ENCODE peak calls at places on chromosomes 3 and 15, in four cellular contexts. Z, Y, T and D are unnamed samples.

GRCh38 chr3:66140106-66140505 is 80.7 kb upstream of the SLC25A26 start:
- DNase-seq in Z (no peak), Y (no peak), T (no peak), D (no peak)

GRCh38 chr3:192169332-192169915 is 557.9 kb downstream of the FGF12 start:
- DNase-seq in Z (no peak), Y (no peak), T (no peak), D (no peak)

GRCh38 chr3:122409392-122409791 is 6.5 kb downstream of the WDR5B start:
- DNase-seq in Z (no peak), Y (no peak), T (no peak), D (no peak)

GRCh38 chr3:37477275-37477674 is 302.9 kb upstream of the LRRFIP2 start:
- DNase-seq in Z (no peak), Y (no peak), T (no peak), D (no peak)

GRCh38 chr3:161409069-161409468 is 37.8 kb upstream of the SPTSSB start:
- DNase-seq in Z (peak; percentile 43), Y (no peak), T (peak; percentile 41), D (no peak)

GRCh38 chr3:15148614-15149013 is 49.7 kb upstream of the RBSN start:
- DNase-seq in Z (no peak), Y (no peak), T (no peak), D (no peak)

GRCh38 chr15:49645937-49646336 is 25.1 kb downstream of the DTWD1 start:
- DNase-seq in Z (no peak), Y (no peak), T (no peak), D (no peak)

GRCh38 chr15:68346986-68347385 is 69.4 kb downstream of the FEM1B start:
- DNase-seq in Z (no peak), Y (no peak), T (no peak), D (no peak)

GRCh38 chr3:51391566-51392300 is 648 bp downstream of the RBM15B start:
- DNase-seq in Z (peak; percentile 56), Y (no peak), T (no peak), D (peak; percentile 75)

GRCh38 chr3:50204804-50205718 is at the start of gene SLC38A3:
- DNase-seq in Z (peak; percentile 10), Y (peak; percentile 35), T (no peak), D (peak; percentile 75)

GRCh38 chr15:57148236-57148635 is 228.1 kb upstream of the CGNL1 start:
- DNase-seq in Z (no peak), Y (no peak), T (no peak), D (no peak)

GRCh38 chr3:89560546-89560945 is 453.1 kb downstream of the EPHA3 start:
- DNase-seq in Z (no peak), Y (no peak), T (no peak), D (no peak)

GRCh38 chr3:100221159-100221558 is 39.6 kb upstream of the TBC1D23 start:
- DNase-seq in Z (no peak), Y (no peak), T (no peak), D (no peak)

GRCh38 chr3:156826896-156827882 is 1.0 kb downstream of the LEKR1 start:
- DNase-seq in Z (no peak), Y (no peak), T (no peak), D (no peak)

GRCh38 chr3:126357299-126358037 is at the start of gene KLF15:
- DNase-seq in Z (peak; percentile 66), Y (peak; percentile 89), T (peak; percentile 81), D (peak; percentile 96)

GRCh38 chr3:59300727-59301134 is 250.9 kb upstream of the CFAP20DC start:
- DNase-seq in Z (no peak), Y (no peak), T (no peak), D (peak; percentile 30)

GRCh38 chr3:106332884-106333283 is 464.1 kb upstream of the CBLB start:
- DNase-seq in Z (no peak), Y (no peak), T (no peak), D (no peak)

GRCh38 chr3:100656945-100657344 is 47.5 kb downstream of the ADGRG7 start:
- DNase-seq in Z (no peak), Y (no peak), T (no peak), D (no peak)

GRCh38 chr3:172188511-172188910 is 149.1 kb downstream of the FNDC3B start:
- DNase-seq in Z (no peak), Y (no peak), T (no peak), D (no peak)

GRCh38 chr3:156633335-156633734 is 41.1 kb upstream of the TIPARP start:
- DNase-seq in Z (no peak), Y (peak; percentile 38), T (peak; percentile 16), D (peak; percentile 87)

GRCh38 chr3:189530822-189531221 is 100.4 kb upstream of the TP63 start:
- DNase-seq in Z (no peak), Y (no peak), T (no peak), D (no peak)

GRCh38 chr3:128491071-128491899 is 1.7 kb downstream of the GATA2 start:
- DNase-seq in Z (no peak), Y (no peak), T (no peak), D (peak; percentile 52)

GRCh38 chr3:134287512-134287911 is 36.9 kb upstream of the RYK start:
- DNase-seq in Z (no peak), Y (no peak), T (no peak), D (no peak)

GRCh38 chr3:138455801-138456716 is 21.6 kb downstream of the ESYT3 start:
- DNase-seq in Z (no peak), Y (no peak), T (no peak), D (no peak)

GRCh38 chr15:38312190-38312589 is 59.6 kb downstream of the SPRED1 start:
- DNase-seq in Z (no peak), Y (no peak), T (no peak), D (no peak)

GRCh38 chr15:40770147-40770721 is 454 bp downstream of the C15orf62 start:
- DNase-seq in Z (no peak), Y (no peak), T (no peak), D (no peak)

GRCh38 chr3:125191730-125192129 is 20.8 kb downstream of the SLC12A8 start:
- DNase-seq in Z (no peak), Y (no peak), T (no peak), D (no peak)

GRCh38 chr3:107845355-107846281 is 245.2 kb downstream of the CD47 start:
- DNase-seq in Z (no peak), Y (no peak), T (no peak), D (no peak)

GRCh38 chr15:68730491-68731317 is 90.0 kb downstream of the ANP32A start:
- DNase-seq in Z (peak; percentile 9), Y (peak; percentile 47), T (peak; percentile 78), D (peak; percentile 75)

GRCh38 chr3:150917941-150918340 is 12.7 kb upstream of the MINDY4B start:
- DNase-seq in Z (no peak), Y (no peak), T (no peak), D (no peak)

GRCh38 chr3:147620906-147621305 is 211.7 kb downstream of the ZIC1 start:
- DNase-seq in Z (no peak), Y (no peak), T (no peak), D (no peak)

GRCh38 chr15:96699871-96700401 is 369.4 kb downstream of the NR2F2 start:
- DNase-seq in Z (no peak), Y (no peak), T (no peak), D (no peak)

GRCh38 chr3:176159796-176160195 is 1037.5 kb downstream of the TBL1XR1 start:
- DNase-seq in Z (no peak), Y (no peak), T (no peak), D (no peak)

GRCh38 chr3:193194417-193194816 is 46.6 kb upstream of the PLAAT1 start:
- DNase-seq in Z (no peak), Y (no peak), T (no peak), D (no peak)

GRCh38 chr15:55775316-55775715 is 32.4 kb upstream of the PRTG start:
- DNase-seq in Z (no peak), Y (no peak), T (no peak), D (no peak)

GRCh38 chr15:43516801-43517353 is 531 bp upstream of the MAP1A start:
- DNase-seq in Z (no peak), Y (no peak), T (no peak), D (no peak)

GRCh38 chr3:14175383-14176037 is 2.9 kb downstream of the XPC start:
- DNase-seq in Z (peak; percentile 78), Y (no peak), T (no peak), D (no peak)

GRCh38 chr3:187987919-187988318 is 166.0 kb upstream of the LPP start:
- DNase-seq in Z (peak; percentile 70), Y (no peak), T (no peak), D (no peak)

DNA sequence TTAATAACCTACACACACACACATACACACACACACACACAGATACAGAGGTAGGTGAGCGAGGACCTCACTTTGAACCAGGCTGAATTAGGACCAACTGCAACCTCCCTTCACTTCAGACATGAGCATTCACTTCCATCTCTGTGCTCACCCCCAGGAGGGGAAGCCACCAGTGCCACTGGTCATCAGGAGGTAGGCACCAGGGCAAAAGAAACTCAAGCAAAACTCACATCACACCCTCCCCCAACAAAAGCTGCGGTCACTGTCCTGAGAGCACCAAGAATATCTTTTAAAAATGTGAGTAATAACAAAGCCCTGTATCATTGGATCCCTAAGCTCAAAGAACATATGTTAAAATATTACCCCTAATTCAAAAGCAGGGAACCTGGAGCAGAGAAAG is 8.1 kb downstream of the FOXP1 start:
- DNase-seq in Z (no peak), Y (no peak), T (no peak), D (no peak)
- H3K4me1 ChIP-seq in Z (peaks cover 3% of the 10 kb centered on the region), Y (peaks cover 47% of the 10 kb centered on the region), T (peaks cover 29% of the 10 kb centered on the region), D (peaks cover 2% of the 10 kb centered on the region)

GRCh38 chr15:33975023-33975565 is 6.8 kb downstream of the CHRM5 start:
- DNase-seq in Z (no peak), Y (no peak), T (no peak), D (no peak)

GRCh38 chr15:33968224-33968623 is at the start of gene CHRM5:
- DNase-seq in Z (no peak), Y (no peak), T (no peak), D (no peak)

DNA sequence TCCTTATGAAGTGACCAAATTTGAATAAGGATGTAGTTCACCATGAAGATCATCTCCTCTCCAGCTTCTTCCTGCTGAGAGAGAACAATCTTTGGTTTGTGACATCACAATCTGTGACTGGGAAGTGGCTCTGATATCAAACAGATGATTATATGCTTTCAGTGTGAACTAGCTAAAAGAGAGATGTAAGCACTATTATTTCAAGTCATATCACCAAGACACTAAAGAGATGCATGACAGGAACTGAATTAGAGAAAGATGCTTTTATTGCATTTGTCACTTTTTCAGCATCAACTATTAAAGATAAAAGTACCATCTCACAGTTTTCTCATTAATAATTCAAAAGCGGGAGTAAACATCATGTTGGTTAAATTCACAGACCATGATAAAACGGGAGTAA is 3.5 kb downstream of the CHRM5 start:
- DNase-seq in Z (no peak), Y (no peak), T (no peak), D (no peak)
- H3K4me3 ChIP-seq in Z (no peak overlapping the region), Y (no peak overlapping the region), T (no peak overlapping the region), D (no peak overlapping the region)

DNA sequence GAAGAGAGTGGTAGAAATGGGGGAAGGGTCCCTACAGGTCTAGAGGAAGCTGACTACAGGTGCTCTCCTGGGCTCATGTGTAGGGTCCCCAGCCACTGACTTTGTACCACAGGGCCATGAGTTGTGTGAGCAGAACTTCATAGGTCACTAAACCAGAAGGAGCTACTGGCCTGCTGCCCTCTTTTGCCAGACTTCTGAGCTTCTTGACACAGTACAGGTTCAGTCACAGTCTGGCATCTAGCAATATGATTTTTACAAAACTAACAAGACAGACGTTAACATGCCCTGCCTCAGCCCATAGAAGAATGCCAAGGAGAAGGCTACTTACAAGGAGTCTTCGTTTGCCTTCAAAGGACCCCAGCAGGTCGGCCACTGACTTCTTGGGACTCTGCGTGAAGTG is 3.2 kb downstream of the CCDC80 start:
- DNase-seq in Z (no peak), Y (no peak), T (no peak), D (no peak)
- H3K4me1 ChIP-seq in Z (no peaks in the 10 kb centered on the region), Y (peaks cover 18% of the 10 kb centered on the region), T (peaks cover 12% of the 10 kb centered on the region), D (no peaks in the 10 kb centered on the region)

GRCh38 chr15:86773766-86774165 is 694.1 kb downstream of the AGBL1 start:
- DNase-seq in Z (no peak), Y (no peak), T (no peak), D (no peak)
- H3K4me3 ChIP-seq in Z (no peak overlapping the region), Y (no peak overlapping the region), T (no peak overlapping the region), D (no peak overlapping the region)

GRCh38 chr15:29818141-29818540 is 4.1 kb downstream of the TJP1 start:
- DNase-seq in Z (no peak), Y (no peak), T (no peak), D (no peak)
- H3K4me1 ChIP-seq in Z (peaks cover 8% of the 10 kb centered on the region), Y (peaks cover 86% of the 10 kb centered on the region), T (peaks cover 45% of the 10 kb centered on the region), D (peaks cover 4% of the 10 kb centered on the region)